ENCODE peak calls at places on chromosome 18, in eight cellular contexts. One of them, this sample, is unnamed.

GRCh38 chr18:78113445-78113844 is 863.8 kb downstream of the GALR1 start:
- DNase-seq in ovary: no peak
- DNase-seq in IMR-90: no peak
- DNase-seq in Peyer's patch: no peak
- DNase-seq in adrenal gland: no peak
- DNase-seq in sigmoid colon: no peak
- DNase-seq in uterus: no peak
- DNase-seq in upper lobe of left lung: no peak
- DNase-seq in this sample: no peak

GRCh38 chr18:76495435-76496199 is 575 bp upstream of the ZNF516 start:
- DNase-seq in ovary: peak
- DNase-seq in IMR-90: peak
- DNase-seq in Peyer's patch: no peak
- DNase-seq in adrenal gland: peak
- DNase-seq in sigmoid colon: peak
- DNase-seq in uterus: peak
- DNase-seq in upper lobe of left lung: peak
- DNase-seq in this sample: peak

GRCh38 chr18:47725656-47726055 is 204.8 kb downstream of the SMAD2 start:
- DNase-seq in ovary: no peak
- DNase-seq in IMR-90: no peak
- DNase-seq in Peyer's patch: no peak
- DNase-seq in adrenal gland: no peak
- DNase-seq in sigmoid colon: peak
- DNase-seq in uterus: no peak
- DNase-seq in upper lobe of left lung: no peak
- DNase-seq in this sample: no peak

GRCh38 chr18:8662574-8663255 is 42.6 kb upstream of the MTCL1 start:
- DNase-seq in ovary: no peak
- DNase-seq in IMR-90: no peak
- DNase-seq in Peyer's patch: no peak
- DNase-seq in adrenal gland: no peak
- DNase-seq in sigmoid colon: no peak
- DNase-seq in uterus: no peak
- DNase-seq in upper lobe of left lung: no peak
- DNase-seq in this sample: no peak

GRCh38 chr18:8366070-8366469 is 243.2 kb upstream of the RAB12 start:
- DNase-seq in ovary: no peak
- DNase-seq in IMR-90: no peak
- DNase-seq in Peyer's patch: no peak
- DNase-seq in adrenal gland: no peak
- DNase-seq in sigmoid colon: no peak
- DNase-seq in uterus: no peak
- DNase-seq in upper lobe of left lung: no peak
- DNase-seq in this sample: no peak

GRCh38 chr18:57951999-57952774 is 91.8 kb upstream of the NEDD4L start:
- DNase-seq in ovary: no peak
- DNase-seq in IMR-90: no peak
- DNase-seq in Peyer's patch: no peak
- DNase-seq in adrenal gland: no peak
- DNase-seq in sigmoid colon: no peak
- DNase-seq in uterus: no peak
- DNase-seq in upper lobe of left lung: peak
- DNase-seq in this sample: no peak

GRCh38 chr18:53639696-53640095 is 584.8 kb downstream of the MBD2 start:
- DNase-seq in ovary: no peak
- DNase-seq in IMR-90: no peak
- DNase-seq in Peyer's patch: no peak
- DNase-seq in adrenal gland: no peak
- DNase-seq in sigmoid colon: no peak
- DNase-seq in uterus: no peak
- DNase-seq in upper lobe of left lung: no peak
- DNase-seq in this sample: no peak

GRCh38 chr18:61852496-61852895 is 40.3 kb downstream of the RNF152 start:
- DNase-seq in ovary: no peak
- DNase-seq in IMR-90: no peak
- DNase-seq in Peyer's patch: no peak
- DNase-seq in adrenal gland: no peak
- DNase-seq in sigmoid colon: no peak
- DNase-seq in uterus: no peak
- DNase-seq in upper lobe of left lung: no peak
- DNase-seq in this sample: no peak

GRCh38 chr18:25298853-25299274 is 53.1 kb downstream of the ZNF521 start:
- DNase-seq in ovary: no peak
- DNase-seq in IMR-90: peak
- DNase-seq in Peyer's patch: no peak
- DNase-seq in adrenal gland: peak
- DNase-seq in sigmoid colon: no peak
- DNase-seq in uterus: peak
- DNase-seq in upper lobe of left lung: peak
- DNase-seq in this sample: no peak

GRCh38 chr18:67425724-67426123 is 90.8 kb downstream of the DSEL start:
- DNase-seq in ovary: no peak
- DNase-seq in IMR-90: peak
- DNase-seq in Peyer's patch: no peak
- DNase-seq in adrenal gland: no peak
- DNase-seq in sigmoid colon: no peak
- DNase-seq in uterus: no peak
- DNase-seq in upper lobe of left lung: no peak
- DNase-seq in this sample: no peak

GRCh38 chr18:77482190-77482928 is 232.7 kb downstream of the GALR1 start:
- DNase-seq in ovary: no peak
- DNase-seq in IMR-90: no peak
- DNase-seq in Peyer's patch: no peak
- DNase-seq in adrenal gland: no peak
- DNase-seq in sigmoid colon: no peak
- DNase-seq in uterus: no peak
- DNase-seq in upper lobe of left lung: no peak
- DNase-seq in this sample: no peak

GRCh38 chr18:22691988-22692710 is 241.0 kb upstream of the RBBP8 start:
- DNase-seq in ovary: no peak
- DNase-seq in IMR-90: peak
- DNase-seq in Peyer's patch: no peak
- DNase-seq in adrenal gland: no peak
- DNase-seq in sigmoid colon: no peak
- DNase-seq in uterus: peak
- DNase-seq in upper lobe of left lung: no peak
- DNase-seq in this sample: no peak

GRCh38 chr18:32772580-32773186 is at the start of gene KLHL14:
- DNase-seq in ovary: no peak
- DNase-seq in IMR-90: no peak
- DNase-seq in Peyer's patch: peak
- DNase-seq in adrenal gland: no peak
- DNase-seq in sigmoid colon: no peak
- DNase-seq in uterus: no peak
- DNase-seq in upper lobe of left lung: no peak
- DNase-seq in this sample: no peak

GRCh38 chr18:41378628-41379027 is 576.4 kb upstream of the PIK3C3 start:
- DNase-seq in ovary: no peak
- DNase-seq in IMR-90: peak
- DNase-seq in Peyer's patch: no peak
- DNase-seq in adrenal gland: no peak
- DNase-seq in sigmoid colon: no peak
- DNase-seq in uterus: no peak
- DNase-seq in upper lobe of left lung: no peak
- DNase-seq in this sample: no peak

GRCh38 chr18:48858676-48859075 is 92.1 kb downstream of the SMAD7 start:
- DNase-seq in ovary: no peak
- DNase-seq in IMR-90: no peak
- DNase-seq in Peyer's patch: no peak
- DNase-seq in adrenal gland: no peak
- DNase-seq in sigmoid colon: no peak
- DNase-seq in uterus: no peak
- DNase-seq in upper lobe of left lung: no peak
- DNase-seq in this sample: no peak

GRCh38 chr18:49021433-49022129 is 70.8 kb upstream of the SMAD7 start:
- DNase-seq in ovary: no peak
- DNase-seq in IMR-90: peak
- DNase-seq in Peyer's patch: peak
- DNase-seq in adrenal gland: peak
- DNase-seq in sigmoid colon: no peak
- DNase-seq in uterus: no peak
- DNase-seq in upper lobe of left lung: peak
- DNase-seq in this sample: peak

GRCh38 chr18:32175265-32175664 is 14.6 kb upstream of the MEP1B start:
- DNase-seq in ovary: no peak
- DNase-seq in IMR-90: no peak
- DNase-seq in Peyer's patch: no peak
- DNase-seq in adrenal gland: no peak
- DNase-seq in sigmoid colon: no peak
- DNase-seq in uterus: no peak
- DNase-seq in upper lobe of left lung: no peak
- DNase-seq in this sample: no peak

GRCh38 chr18:42941860-42942259 is 173.6 kb downstream of the RIT2 start:
- DNase-seq in ovary: no peak
- DNase-seq in IMR-90: no peak
- DNase-seq in Peyer's patch: no peak
- DNase-seq in adrenal gland: no peak
- DNase-seq in sigmoid colon: no peak
- DNase-seq in uterus: no peak
- DNase-seq in upper lobe of left lung: no peak
- DNase-seq in this sample: no peak

GRCh38 chr18:5456577-5457466 is 87.0 kb downstream of the EPB41L3 start:
- DNase-seq in ovary: no peak
- DNase-seq in IMR-90: peak
- DNase-seq in Peyer's patch: no peak
- DNase-seq in adrenal gland: peak
- DNase-seq in sigmoid colon: peak
- DNase-seq in uterus: no peak
- DNase-seq in upper lobe of left lung: no peak
- DNase-seq in this sample: no peak

GRCh38 chr18:25590456-25590855 is 238.5 kb upstream of the ZNF521 start:
- DNase-seq in ovary: no peak
- DNase-seq in IMR-90: no peak
- DNase-seq in Peyer's patch: no peak
- DNase-seq in adrenal gland: no peak
- DNase-seq in sigmoid colon: no peak
- DNase-seq in uterus: no peak
- DNase-seq in upper lobe of left lung: no peak
- DNase-seq in this sample: no peak

GRCh38 chr18:24631238-24632025 is 171.0 kb downstream of the HRH4 start:
- DNase-seq in ovary: no peak
- DNase-seq in IMR-90: peak
- DNase-seq in Peyer's patch: no peak
- DNase-seq in adrenal gland: no peak
- DNase-seq in sigmoid colon: no peak
- DNase-seq in uterus: no peak
- DNase-seq in upper lobe of left lung: no peak
- DNase-seq in this sample: no peak

GRCh38 chr18:6731197-6731596 is 1.7 kb downstream of the ARHGAP28 start:
- DNase-seq in ovary: peak
- DNase-seq in IMR-90: peak
- DNase-seq in Peyer's patch: no peak
- DNase-seq in adrenal gland: no peak
- DNase-seq in sigmoid colon: no peak
- DNase-seq in uterus: no peak
- DNase-seq in upper lobe of left lung: no peak
- DNase-seq in this sample: no peak

GRCh38 chr18:53817976-53818950 is 406.2 kb downstream of the MBD2 start:
- DNase-seq in ovary: no peak
- DNase-seq in IMR-90: no peak
- DNase-seq in Peyer's patch: no peak
- DNase-seq in adrenal gland: no peak
- DNase-seq in sigmoid colon: no peak
- DNase-seq in uterus: no peak
- DNase-seq in upper lobe of left lung: no peak
- DNase-seq in this sample: no peak

GRCh38 chr18:13243363-13243762 is 24.8 kb downstream of the LDLRAD4 start:
- DNase-seq in ovary: no peak
- DNase-seq in IMR-90: no peak
- DNase-seq in Peyer's patch: no peak
- DNase-seq in adrenal gland: no peak
- DNase-seq in sigmoid colon: no peak
- DNase-seq in uterus: peak
- DNase-seq in upper lobe of left lung: no peak
- DNase-seq in this sample: peak
- TF ChIP-seq POLR2A in ovary: no peak
- TF ChIP-seq POLR2A in IMR-90: no peak
- TF ChIP-seq POLR2A in Peyer's patch: no peak
- TF ChIP-seq POLR2A in adrenal gland: no peak
- TF ChIP-seq POLR2A in sigmoid colon: no peak
- TF ChIP-seq POLR2A in uterus: no peak
- TF ChIP-seq POLR2A in upper lobe of left lung: no peak
- TF ChIP-seq POLR2A in this sample: no peak

DNA sequence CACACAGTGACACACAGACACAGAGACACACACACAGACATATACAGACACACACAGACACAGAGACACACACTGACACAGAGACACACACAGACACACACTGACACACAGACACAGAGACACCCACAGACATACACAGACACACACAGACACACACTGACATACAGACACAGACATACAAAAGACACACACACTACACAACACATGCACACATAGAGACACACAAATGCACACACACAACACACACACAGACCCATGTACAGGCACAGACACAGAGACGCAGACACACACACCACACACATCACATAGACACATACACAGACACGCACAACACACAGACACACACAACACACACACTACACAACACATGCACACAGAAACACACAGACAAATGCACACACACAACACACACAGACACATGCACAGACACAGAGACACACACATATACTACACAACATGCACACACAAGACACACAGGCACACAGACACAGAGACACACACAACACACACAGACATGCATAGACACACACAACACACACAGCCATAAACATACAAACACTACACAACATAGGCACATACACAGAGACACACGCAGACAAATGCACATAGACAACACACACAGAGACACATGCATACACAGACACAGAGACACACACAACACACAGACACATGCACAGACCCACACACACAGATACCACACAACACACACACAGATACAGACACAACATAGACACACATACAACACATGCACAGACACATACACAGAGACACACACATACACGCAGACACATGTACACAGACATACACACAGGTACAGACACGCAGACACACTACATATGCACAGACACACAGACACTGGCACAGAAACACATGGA is 120.5 kb downstream of the BCL2 start:
- DNase-seq in ovary: no peak
- DNase-seq in IMR-90: no peak
- DNase-seq in Peyer's patch: no peak
- DNase-seq in adrenal gland: no peak
- DNase-seq in sigmoid colon: no peak
- DNase-seq in uterus: no peak
- DNase-seq in upper lobe of left lung: no peak
- DNase-seq in this sample: no peak
- H3K4me3 ChIP-seq in ovary: no peak
- H3K4me3 ChIP-seq in IMR-90: no peak
- H3K4me3 ChIP-seq in Peyer's patch: peak
- H3K4me3 ChIP-seq in adrenal gland: no peak
- H3K4me3 ChIP-seq in sigmoid colon: no peak
- H3K4me3 ChIP-seq in uterus: no peak
- H3K4me3 ChIP-seq in upper lobe of left lung: no peak
- H3K4me3 ChIP-seq in this sample: no peak

GRCh38 chr18:12657048-12657848 is 659 bp downstream of the SPIRE1 start:
- DNase-seq in ovary: peak
- DNase-seq in IMR-90: peak
- DNase-seq in Peyer's patch: no peak
- DNase-seq in adrenal gland: peak
- DNase-seq in sigmoid colon: peak
- DNase-seq in uterus: peak
- DNase-seq in upper lobe of left lung: peak
- DNase-seq in this sample: peak
- TF ChIP-seq POLR2A in ovary: peak
- TF ChIP-seq POLR2A in IMR-90: peak
- TF ChIP-seq POLR2A in Peyer's patch: no peak
- TF ChIP-seq POLR2A in adrenal gland: peak
- TF ChIP-seq POLR2A in sigmoid colon: no peak
- TF ChIP-seq POLR2A in uterus: peak
- TF ChIP-seq POLR2A in upper lobe of left lung: no peak
- TF ChIP-seq POLR2A in this sample: no peak

GRCh38 chr18:59022167-59022945 is 117.3 kb upstream of the SEC11C start:
- DNase-seq in ovary: peak
- DNase-seq in IMR-90: no peak
- DNase-seq in Peyer's patch: no peak
- DNase-seq in adrenal gland: no peak
- DNase-seq in sigmoid colon: no peak
- DNase-seq in uterus: no peak
- DNase-seq in upper lobe of left lung: no peak
- DNase-seq in this sample: no peak
- H3K4me3 ChIP-seq in ovary: no peak
- H3K4me3 ChIP-seq in IMR-90: no peak
- H3K4me3 ChIP-seq in Peyer's patch: no peak
- H3K4me3 ChIP-seq in adrenal gland: no peak
- H3K4me3 ChIP-seq in sigmoid colon: no peak
- H3K4me3 ChIP-seq in uterus: no peak
- H3K4me3 ChIP-seq in upper lobe of left lung: no peak
- H3K4me3 ChIP-seq in this sample: no peak

This sample was measured in lower leg skin.